ENCODE peak calls at places on chromosomes 5 and 9, in eight cellular contexts. G is osteocyte; B is HCT116; S is occipital lobe; F is AG08396; O is activated CD4-positive, alpha-beta T cell treated with anti-CD3 and anti-CD28 coated beads, Interleukin-2, amount 50 U/mL, for 4 hours; N is NCI-H460; K is T-cell. U is an unnamed sample.

GRCh38 chr5:85990998-85991397 is 626.7 kb upstream of the COX7C start:
- DNase-seq in B (no peak), G (no peak), S (no peak), K (no peak), N (no peak), O (no peak), F (no peak), U (no peak)

GRCh38 chr5:109350537-109351270 is 59.1 kb downstream of the PJA2 start:
- DNase-seq in K (no peak), O (no peak), S (no peak), G (no peak), F (peak; percentile 22), N (no peak), B (no peak), U (no peak)

GRCh38 chr9:118438805-118439204 is 734.6 kb downstream of the TLR4 start:
- DNase-seq in O (no peak), B (no peak), F (no peak), G (no peak), K (no peak), N (no peak), S (no peak), U (no peak)

GRCh38 chr5:135847976-135848375 is 13.5 kb downstream of the SLC25A48 start:
- DNase-seq in G (no peak), K (no peak), F (no peak), N (no peak), B (no peak), O (no peak), S (no peak), U (no peak)

GRCh38 chr5:96747718-96748117 is 60.0 kb downstream of the ERAP1 start:
- DNase-seq in G (no peak), B (no peak), K (no peak), N (no peak), F (no peak), S (no peak), O (no peak), U (no peak)

GRCh38 chr5:10656176-10656830 is 92.4 kb downstream of the ANKRD33B start:
- DNase-seq in O (no peak), G (no peak), F (no peak), K (no peak), B (no peak), S (no peak), N (no peak), U (no peak)

GRCh38 chr9:135329571-135330306 is 149.8 kb upstream of the PPP1R26 start:
- DNase-seq in K (no peak), N (no peak), O (no peak), B (no peak), S (no peak), F (no peak), G (peak; percentile 62), U (no peak)

GRCh38 chr5:124738751-124739559 is 7.5 kb downstream of the ZNF608 start:
- DNase-seq in K (no peak), F (no peak), S (no peak), N (no peak), O (no peak), G (no peak), B (no peak), U (no peak)

GRCh38 chr5:95712347-95712958 is 18.7 kb upstream of the RHOBTB3 start:
- DNase-seq in N (peak; percentile 64), F (peak; percentile 60), K (no peak), B (peak; percentile 97), G (no peak), S (no peak), O (no peak), U (no peak)

GRCh38 chr5:163917741-163918140 is 412.3 kb downstream of the MAT2B start:
- DNase-seq in N (no peak), F (no peak), O (no peak), G (no peak), K (no peak), B (no peak), S (no peak), U (no peak)

GRCh38 chr5:112977440-112977861 is 853 bp downstream of the DCP2 start:
- DNase-seq in B (no peak), O (no peak), S (no peak), F (no peak), N (no peak), G (no peak), K (no peak), U (no peak)

GRCh38 chr9:13804532-13804931 is 509.4 kb downstream of the NFIB start:
- DNase-seq in K (no peak), B (no peak), G (no peak), O (no peak), S (no peak), N (no peak), F (no peak), U (no peak)

GRCh38 chr5:94184870-94185269 is 433.5 kb downstream of the KIAA0825 start:
- DNase-seq in N (no peak), F (no peak), O (no peak), K (no peak), G (no peak), B (no peak), S (no peak), U (no peak)

GRCh38 chr9:105168935-105169334 is 75.5 kb upstream of the SLC44A1 start:
- DNase-seq in F (no peak), B (no peak), S (no peak), N (no peak), K (no peak), O (no peak), G (no peak), U (no peak)

GRCh38 chr5:45694255-45694834 is 1.8 kb downstream of the HCN1 start:
- DNase-seq in B (no peak), K (no peak), S (no peak), F (no peak), G (no peak), O (no peak), N (no peak), U (no peak)

GRCh38 chr5:24703934-24704333 is 59.2 kb upstream of the CDH10 start:
- DNase-seq in N (no peak), G (no peak), O (no peak), F (no peak), S (no peak), B (no peak), K (no peak), U (no peak)

GRCh38 chr5:110346893-110347358 is 379.5 kb downstream of the TMEM232 start:
- DNase-seq in K (no peak), N (no peak), S (no peak), B (no peak), G (no peak), O (no peak), F (no peak), U (no peak)

GRCh38 chr5:83718195-83718825 is 2.3 kb downstream of the HAPLN1 start:
- DNase-seq in K (no peak), F (peak; percentile 70), G (no peak), N (peak; percentile 65), S (no peak), B (peak; percentile 59), O (no peak), U (peak; percentile 74)

GRCh38 chr9:117763314-117763713 is 59.1 kb downstream of the TLR4 start:
- DNase-seq in B (no peak), F (no peak), G (no peak), O (no peak), N (no peak), S (no peak), K (no peak), U (no peak)

GRCh38 chr5:27727254-27727653 is 688.9 kb upstream of the CDH9 start:
- DNase-seq in B (no peak), S (no peak), G (no peak), F (no peak), O (no peak), K (no peak), N (no peak), U (no peak)

GRCh38 chr9:83281306-83282255 is 218.6 kb upstream of the RASEF start:
- DNase-seq in K (no peak), B (no peak), F (peak; percentile 25), S (peak; percentile 7), N (no peak), O (no peak), G (no peak), U (peak; percentile 28)

GRCh38 chr5:123717139-123717538 is 205.2 kb downstream of the CSNK1G3 start:
- DNase-seq in G (no peak), B (no peak), F (no peak), S (no peak), K (no peak), N (no peak), O (no peak), U (no peak)

GRCh38 chr5:176733586-176734262 is 76.6 kb upstream of the UNC5A start:
- DNase-seq in F (no peak), B (no peak), S (peak; percentile 37), N (no peak), G (peak; percentile 81), O (no peak), K (no peak), U (no peak)

GRCh38 chr5:1169608-1170115 is 31.7 kb upstream of the SLC6A19 start:
- DNase-seq in N (no peak), B (no peak), F (no peak), G (no peak), S (no peak), K (no peak), O (no peak), U (no peak)

GRCh38 chr9:99189887-99190596 is 31.7 kb downstream of the ALG2 start:
- DNase-seq in G (no peak), O (no peak), S (no peak), N (no peak), K (no peak), F (no peak), B (no peak), U (no peak)

GRCh38 chr5:88667187-88668141 is 215.5 kb downstream of the MEF2C start:
- DNase-seq in O (no peak), F (no peak), B (no peak), S (no peak), G (no peak), N (no peak), K (no peak), U (no peak)

GRCh38 chr9:130287736-130288135 is 22.2 kb downstream of the HMCN2 start:
- DNase-seq in B (no peak), K (no peak), F (no peak), O (no peak), G (no peak), N (no peak), S (no peak), U (no peak)

GRCh38 chr9:111937781-111938426 is 41.3 kb downstream of the UGCG start:
- DNase-seq in S (no peak), F (peak; percentile 19), K (peak; percentile 25), O (peak; percentile 49), N (no peak), B (no peak), G (no peak), U (no peak)

U was measured in KG1.